ENCODE peak calls at places on chromosome 12, in five cellular contexts. B is bronchial epithelial cell, O is mammary epithelial cell, N is keratinocyte, W is osteocyte. X is an unnamed sample.

GRCh38 chr12:122028601-122029560 is 7.2 kb downstream of the BCL7A start:
- DNase-seq in B (no peak), O (peak; percentile 60), N (no peak), W (no peak), X (no peak)

GRCh38 chr12:12999276-12999958 is 648 bp downstream of the HEBP1 start:
- DNase-seq in B (peak; percentile 17), O (peak; percentile 6), N (no peak), W (no peak), X (peak; percentile 34)

GRCh38 chr12:15209782-15210181 is 11.4 kb downstream of the RERG start:
- DNase-seq in B (peak; percentile 71), O (peak; percentile 25), N (no peak), W (no peak), X (peak; percentile 41)

GRCh38 chr12:21745258-21745657 is 29.2 kb downstream of the KCNJ8 start:
- DNase-seq in B (no peak), O (no peak), N (no peak), W (no peak), X (no peak)

GRCh38 chr12:82554529-82554928 is 132.2 kb upstream of the TMTC2 start:
- DNase-seq in B (no peak), O (no peak), N (no peak), W (no peak), X (no peak)

GRCh38 chr12:3544296-3544965 is 53.4 kb downstream of the PRMT8 start:
- DNase-seq in B (no peak), O (no peak), N (no peak), W (peak; percentile 63), X (no peak)

GRCh38 chr12:47949441-47950341 is 13.7 kb upstream of the TMEM106C start:
- DNase-seq in B (peak; percentile 67), O (peak; percentile 78), N (peak; percentile 86), W (peak; percentile 91), X (peak; percentile 84)

GRCh38 chr12:27552235-27552634 is 28.2 kb downstream of the PPFIBP1 start:
- DNase-seq in B (no peak), O (no peak), N (no peak), W (no peak), X (no peak)

GRCh38 chr12:49974231-49974675 is 1.5 kb downstream of the AQP6 start:
- DNase-seq in B (peak; percentile 30), O (no peak), N (no peak), W (no peak), X (no peak)

GRCh38 chr12:78181544-78182162 is 351.0 kb downstream of the NAV3 start:
- DNase-seq in B (peak; percentile 41), O (peak; percentile 15), N (no peak), W (no peak), X (peak; percentile 6)

GRCh38 chr12:9888665-9889273 is 7.5 kb downstream of the KLRF2 start:
- DNase-seq in B (peak; percentile 66), O (no peak), N (no peak), W (no peak), X (no peak)

GRCh38 chr12:130965668-130966067 is 12.0 kb downstream of the ADGRD1 start:
- DNase-seq in B (peak; percentile 80), O (no peak), N (no peak), W (no peak), X (peak; percentile 12)

GRCh38 chr12:101414533-101415119 is 7.1 kb upstream of the ARL1 start:
- DNase-seq in B (peak; percentile 68), O (peak; percentile 42), N (no peak), W (no peak), X (peak; percentile 51)

GRCh38 chr12:11798856-11799530 is 149.5 kb downstream of the ETV6 start:
- DNase-seq in B (peak; percentile 85), O (peak; percentile 92), N (peak; percentile 83), W (no peak), X (peak; percentile 20)

GRCh38 chr12:116924558-116925453 is 14.1 kb downstream of the FBXW8 start:
- DNase-seq in B (peak; percentile 87), O (peak; percentile 88), N (peak; percentile 21), W (no peak), X (peak; percentile 57)

GRCh38 chr12:88142610-88142991 is 494 bp downstream of the TMTC3 start:
- DNase-seq in B (peak; percentile 47), O (peak; percentile 58), N (no peak), W (no peak), X (peak; percentile 13)

GRCh38 chr12:127550271-127550670 is 716.7 kb upstream of the TMEM132C start:
- DNase-seq in B (peak; percentile 19), O (peak; percentile 50), N (no peak), W (no peak), X (peak; percentile 28)

GRCh38 chr12:45732250-45732649 is 2.7 kb downstream of the ARID2 start:
- DNase-seq in B (peak; percentile 59), O (peak; percentile 54), N (no peak), W (no peak), X (no peak)

GRCh38 chr12:121495746-121496145 is 85.1 kb downstream of the KDM2B start:
- DNase-seq in B (no peak), O (no peak), N (no peak), W (no peak), X (no peak)

GRCh38 chr12:26787125-26787495 is 45.9 kb downstream of the ITPR2 start:
- DNase-seq in B (peak; percentile 84), O (peak; percentile 74), N (no peak), W (no peak), X (peak; percentile 32)

GRCh38 chr12:15532364-15532977 is 210.2 kb downstream of the PTPRO start:
- DNase-seq in B (peak; percentile 70), O (peak; percentile 70), N (no peak), W (no peak), X (peak; percentile 54)

GRCh38 chr12:18345021-18345735 is 83.9 kb downstream of the PIK3C2G start:
- DNase-seq in B (no peak), O (no peak), N (no peak), W (no peak), X (no peak)

GRCh38 chr12:103848132-103848531 is 7.1 kb upstream of the NT5DC3 start:
- DNase-seq in B (no peak), O (no peak), N (no peak), W (no peak), X (no peak)

GRCh38 chr12:96487214-96487613 is 2.2 kb upstream of the CFAP54 start:
- DNase-seq in B (peak; percentile 97), O (peak; percentile 81), N (no peak), W (no peak), X (peak; percentile 73)

GRCh38 chr12:944201-944600 is 5.3 kb downstream of the RAD52 start:
- DNase-seq in B (peak; percentile 17), O (no peak), N (no peak), W (no peak), X (no peak)

GRCh38 chr12:105315726-105316125 is 14.8 kb upstream of the C12orf75 start:
- DNase-seq in B (peak; percentile 81), O (peak; percentile 87), N (no peak), W (no peak), X (peak; percentile 29)

GRCh38 chr12:52629251-52630103 is 11.1 kb upstream of the KRT73 start:
- DNase-seq in B (no peak), O (no peak), N (no peak), W (peak; percentile 54), X (no peak)

GRCh38 chr12:124233041-124233836 is 61.7 kb upstream of the RFLNA start:
- DNase-seq in B (peak; percentile 76), O (peak; percentile 88), N (peak; percentile 46), W (no peak), X (peak; percentile 70)

GRCh38 chr12:113145720-113146551 is 3.6 kb upstream of the CFAP73 start:
- DNase-seq in B (peak; percentile 13), O (no peak), N (no peak), W (no peak), X (no peak)

GRCh38 chr12:112879191-112879705 is 27.5 kb upstream of the OAS1 start:
- DNase-seq in B (no peak), O (no peak), N (no peak), W (no peak), X (no peak)

GRCh38 chr12:50505386-50505827 is 622 bp downstream of the DIP2B start:
- DNase-seq in B (no peak), O (peak; percentile 61), N (no peak), W (no peak), X (peak; percentile 33)

GRCh38 chr12:19972325-19973288 is 395.7 kb upstream of the PDE3A start:
- DNase-seq in B (no peak), O (no peak), N (no peak), W (no peak), X (no peak)

GRCh38 chr12:19880724-19881123 is 441.4 kb downstream of the AEBP2 start:
- DNase-seq in B (no peak), O (no peak), N (no peak), W (no peak), X (no peak)

GRCh38 chr12:120213758-120214157 is 12.8 kb upstream of the RPLP0 start:
- DNase-seq in B (no peak), O (no peak), N (no peak), W (no peak), X (no peak)

GRCh38 chr12:96258451-96258933 is 64.3 kb downstream of the ELK3 start:
- DNase-seq in B (no peak), O (peak; percentile 39), N (no peak), W (no peak), X (no peak)